ENCODE peak calls at places on chromosomes 13 and 19, in four cellular contexts. C is cardiac muscle cell; B is CD8-positive, alpha-beta T cell; Q is mammary epithelial cell. D is an unnamed sample.

GRCh38 chr19:10069046-10069445 is 17.1 kb upstream of the SHFL start:
- DNase-seq in Q (peak), C (no peak), B (no peak), D (peak)

GRCh38 chr19:2578391-2578826 is 102.5 kb downstream of the GADD45B start:
- DNase-seq in B (no peak), Q (peak), C (peak), D (peak)

GRCh38 chr13:110294146-110294545 is 12.8 kb downstream of the COL4A1 start:
- DNase-seq in B (no peak), C (peak), Q (no peak), D (no peak)

GRCh38 chr19:30719991-30720329 is 347.8 kb downstream of the ZNF536 start:
- DNase-seq in B (no peak), Q (peak), C (no peak), D (peak)

GRCh38 chr13:40402931-40403412 is 263.5 kb downstream of the FOXO1 start:
- DNase-seq in C (peak), B (no peak), Q (no peak), D (peak)

GRCh38 chr13:30355405-30355741 is 48.0 kb upstream of the KATNAL1 start:
- DNase-seq in C (no peak), Q (no peak), B (peak), D (no peak)

GRCh38 chr13:74036373-74036772 is 97.8 kb downstream of the KLF12 start:
- DNase-seq in B (no peak), C (no peak), Q (peak), D (peak)

GRCh38 chr13:112329376-112329775 is 46.8 kb upstream of the SPACA7 start:
- DNase-seq in C (no peak), Q (no peak), B (no peak), D (no peak)

GRCh38 chr13:40776681-40777165 is 5.7 kb upstream of the MRPS31 start:
- DNase-seq in Q (peak), B (peak), C (peak), D (no peak)

GRCh38 chr19:39645800-39646411 is 9.8 kb upstream of the LGALS16 start:
- DNase-seq in Q (no peak), B (no peak), C (peak), D (no peak)

GRCh38 chr13:41827507-41828213 is 133.2 kb downstream of the VWA8 start:
- DNase-seq in B (no peak), C (peak), Q (peak), D (peak)

GRCh38 chr19:988081-988480 is 3.9 kb downstream of the WDR18 start:
- DNase-seq in B (no peak), C (no peak), Q (no peak), D (no peak)

GRCh38 chr13:98433654-98434053 is 143.3 kb downstream of the STK24 start:
- DNase-seq in B (no peak), Q (no peak), C (no peak), D (no peak)

GRCh38 chr19:35164418-35164817 is 9.9 kb downstream of the FXYD5 start:
- DNase-seq in Q (peak), B (no peak), C (no peak), D (no peak)

GRCh38 chr13:105471683-105472082 is 1063.8 kb downstream of the EFNB2 start:
- DNase-seq in Q (no peak), C (peak), B (no peak), D (no peak)

GRCh38 chr19:14563989-14564650 is 7.7 kb downstream of the NDUFB7 start:
- DNase-seq in Q (peak), B (no peak), C (peak), D (peak)

GRCh38 chr13:22047082-22047784 is 376.4 kb downstream of the FGF9 start:
- DNase-seq in B (no peak), C (no peak), Q (no peak), D (no peak)

GRCh38 chr13:48265217-48265815 is 32.3 kb downstream of the ITM2B start:
- DNase-seq in C (no peak), B (no peak), Q (no peak), D (no peak)

GRCh38 chr13:96963786-96964475 is 30.3 kb downstream of the OXGR1 start:
- DNase-seq in Q (peak), B (no peak), C (no peak), D (no peak)

GRCh38 chr13:24075137-24075975 is 85.2 kb upstream of the SPATA13 start:
- DNase-seq in B (no peak), C (no peak), Q (no peak), D (no peak)

GRCh38 chr19:23241433-23241832 is 8.8 kb downstream of the ZNF724 start:
- DNase-seq in B (no peak), Q (no peak), C (no peak), D (no peak)

GRCh38 chr19:30109565-30109964 is 167.5 kb downstream of the URI1 start:
- DNase-seq in Q (no peak), C (no peak), B (no peak), D (no peak)

GRCh38 chr19:58550362-58551122 is 4.4 kb downstream of the CHMP2A start:
- DNase-seq in Q (no peak), C (no peak), B (no peak), D (no peak)

GRCh38 chr13:110913322-110913721 is 1.5 kb downstream of the ANKRD10 start:
- DNase-seq in Q (peak), B (no peak), C (no peak), D (peak)

GRCh38 chr13:40181203-40181845 is 485.1 kb downstream of the FOXO1 start:
- DNase-seq in Q (peak), C (peak), B (no peak), D (no peak)

GRCh38 chr13:92843549-92843948 is 383.1 kb upstream of the GPC6 start:
- DNase-seq in B (no peak), C (peak), Q (peak), D (peak)

GRCh38 chr13:36880961-36881360 is 39.1 kb downstream of the SMAD9 start:
- DNase-seq in Q (no peak), B (no peak), C (peak), D (no peak)

GRCh38 chr19:5951338-5951861 is 26.5 kb downstream of the RANBP3 start:
- DNase-seq in Q (no peak), B (no peak), C (no peak), D (no peak)

GRCh38 chr13:79541426-79542049 is 60.6 kb downstream of the NDFIP2 start:
- DNase-seq in B (no peak), Q (peak), C (peak), D (peak)

GRCh38 chr13:32650705-32651311 is 64.6 kb downstream of the PDS5B start:
- DNase-seq in Q (peak), C (peak), B (peak), D (peak)

GRCh38 chr19:1910169-1910568 is 5.0 kb downstream of the ADAT3 start:
- DNase-seq in C (peak), B (no peak), Q (no peak), D (no peak)

GRCh38 chr13:36190771-36191170 is 23.6 kb downstream of the SOHLH2 start:
- DNase-seq in C (peak), B (no peak), Q (no peak), D (no peak)

DNA sequence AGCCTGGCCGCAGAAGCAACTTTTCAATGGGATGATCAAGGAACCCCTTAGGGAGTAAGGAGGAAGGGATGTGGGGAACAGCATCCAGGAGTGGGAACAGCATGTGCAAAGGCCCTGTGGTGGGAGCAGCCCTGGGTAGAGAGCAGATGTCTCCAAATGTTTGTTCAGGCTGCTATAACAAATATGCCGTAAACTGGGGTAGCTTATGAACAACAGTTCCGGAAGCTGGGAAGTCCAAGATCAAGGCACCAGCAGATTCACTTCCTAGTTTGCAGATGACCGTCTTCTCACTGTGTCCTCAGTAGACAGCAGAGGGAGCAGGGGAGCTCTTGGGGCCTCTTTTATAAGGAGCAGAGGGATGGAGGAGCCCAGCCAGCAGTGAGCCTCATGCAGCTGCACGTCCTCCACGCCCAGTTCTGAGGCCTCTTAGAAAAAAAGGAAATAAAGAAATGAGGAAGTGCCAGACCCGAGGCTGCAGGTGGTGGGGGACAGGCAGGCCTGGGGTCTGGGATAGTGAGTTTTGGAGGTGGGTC is 4.2 kb upstream of the LRRC25 start:
- DNase-seq in C (peak), B (no peak), Q (peak), D (no peak)
- H3K27ac ChIP-seq in C (no peak), B (no peak), Q (no peak), D (peak)

GRCh38 chr13:28530729-28531194 is 35.8 kb upstream of the FLT1 start:
- DNase-seq in B (no peak), C (peak), Q (no peak), D (no peak)
- TF ChIP-seq CTCF in B (no peak), C (peak), Q (no peak), D (no peak)

GRCh38 chr13:44760434-44760833 is 184.3 kb upstream of the TSC22D1 start:
- DNase-seq in Q (peak), C (no peak), B (no peak), D (no peak)
- H3K27ac ChIP-seq in Q (no peak), C (no peak), B (no peak), D (peak)

GRCh38 chr19:46928951-46929350 is 68.2 kb downstream of the ARHGAP35 start:
- DNase-seq in C (no peak), Q (no peak), B (no peak), D (no peak)
- TF ChIP-seq CTCF in C (peak), Q (no peak), B (no peak), D (no peak)

DNA sequence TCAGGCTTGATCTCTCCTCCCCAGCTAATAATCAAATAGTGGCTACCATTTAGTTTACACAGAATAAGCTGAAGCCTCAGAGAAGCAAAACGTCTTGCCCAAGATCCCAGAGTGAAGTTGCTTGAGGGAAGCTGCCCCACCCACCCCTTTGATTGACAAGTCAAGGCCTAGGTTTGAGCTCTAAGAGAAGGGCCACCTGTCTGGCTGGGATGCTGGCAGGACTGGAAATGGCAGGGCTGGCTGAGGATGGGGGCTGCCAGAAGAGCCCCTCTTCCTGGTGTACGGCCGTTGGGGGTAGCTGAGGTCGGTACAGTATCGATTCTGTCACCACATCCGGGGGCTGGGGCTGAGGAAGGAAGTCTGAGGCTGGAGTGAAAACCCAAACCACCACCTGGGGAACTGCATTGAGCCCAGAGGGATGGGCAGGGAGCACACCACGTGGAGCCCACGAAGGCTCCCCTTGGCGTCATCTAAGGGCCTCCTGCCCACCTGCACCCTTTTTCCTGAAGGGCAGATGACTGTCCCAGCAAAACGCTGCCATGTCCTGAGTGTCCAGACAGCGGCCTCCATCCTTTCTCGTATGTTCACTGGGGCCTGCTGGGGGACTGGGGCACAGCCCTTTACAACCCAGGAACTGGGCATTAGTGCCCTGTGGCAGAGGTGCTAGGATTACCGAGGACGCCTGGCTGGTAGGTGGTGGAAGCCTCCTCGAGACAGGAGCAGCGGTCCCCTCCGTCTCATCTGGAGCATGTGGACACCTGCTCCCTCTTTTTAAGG is 1.4 kb upstream of the PRKD2 start:
- DNase-seq in C (peak), B (peak), Q (no peak), D (peak)
- H3K27ac ChIP-seq in C (no peak), B (peak), Q (no peak), D (peak)

DNA sequence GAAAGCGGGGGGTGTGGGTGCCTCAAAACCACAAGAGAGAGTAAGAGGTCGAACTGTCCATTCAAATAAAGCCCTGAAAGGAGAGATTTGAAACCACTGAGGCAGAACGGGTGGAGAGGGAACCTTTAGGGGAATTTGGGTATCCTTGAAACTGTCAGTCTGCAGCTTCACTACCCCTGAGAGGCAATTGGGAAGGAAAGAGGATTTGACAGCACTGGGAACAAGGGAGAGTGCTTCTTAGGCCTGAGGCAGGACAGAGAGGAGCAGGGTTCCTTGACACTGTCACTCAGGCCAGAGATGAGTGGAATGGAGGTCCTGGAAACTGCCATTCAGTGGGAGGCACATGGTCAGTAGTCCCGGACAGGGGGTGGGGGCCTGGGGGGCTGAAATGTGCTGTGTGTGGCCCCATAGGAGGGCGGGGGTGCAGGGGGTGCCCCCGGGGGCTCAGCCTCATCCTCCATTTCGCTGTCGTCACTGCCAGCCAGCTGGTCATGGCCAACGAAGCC is 5.0 kb downstream of the GFY start:
- DNase-seq in Q (no peak), B (no peak), C (no peak), D (no peak)
- TF ChIP-seq CTCF in Q (no peak), B (no peak), C (no peak), D (no peak)

GRCh38 chr13:51823351-51823750 is 19.4 kb upstream of the DHRS12 start:
- DNase-seq in C (peak), B (no peak), Q (no peak), D (no peak)
- H3K27ac ChIP-seq in C (no peak), B (peak), Q (no peak), D (no peak)

GRCh38 chr13:45419945-45420344 is 1.8 kb upstream of the SLC25A30 start:
- DNase-seq in Q (no peak), C (no peak), B (peak), D (no peak)

GRCh38 chr13:45416521-45417125 is 1.6 kb downstream of the SLC25A30 start:
- DNase-seq in B (no peak), Q (no peak), C (no peak), D (no peak)

GRCh38 chr13:45415112-45415511 is 3.1 kb downstream of the SLC25A30 start:
- DNase-seq in B (no peak), Q (no peak), C (no peak), D (no peak)

GRCh38 chr13:45413826-45414312 is 4.3 kb downstream of the SLC25A30 start:
- DNase-seq in Q (no peak), B (no peak), C (no peak), D (no peak)

DNA sequence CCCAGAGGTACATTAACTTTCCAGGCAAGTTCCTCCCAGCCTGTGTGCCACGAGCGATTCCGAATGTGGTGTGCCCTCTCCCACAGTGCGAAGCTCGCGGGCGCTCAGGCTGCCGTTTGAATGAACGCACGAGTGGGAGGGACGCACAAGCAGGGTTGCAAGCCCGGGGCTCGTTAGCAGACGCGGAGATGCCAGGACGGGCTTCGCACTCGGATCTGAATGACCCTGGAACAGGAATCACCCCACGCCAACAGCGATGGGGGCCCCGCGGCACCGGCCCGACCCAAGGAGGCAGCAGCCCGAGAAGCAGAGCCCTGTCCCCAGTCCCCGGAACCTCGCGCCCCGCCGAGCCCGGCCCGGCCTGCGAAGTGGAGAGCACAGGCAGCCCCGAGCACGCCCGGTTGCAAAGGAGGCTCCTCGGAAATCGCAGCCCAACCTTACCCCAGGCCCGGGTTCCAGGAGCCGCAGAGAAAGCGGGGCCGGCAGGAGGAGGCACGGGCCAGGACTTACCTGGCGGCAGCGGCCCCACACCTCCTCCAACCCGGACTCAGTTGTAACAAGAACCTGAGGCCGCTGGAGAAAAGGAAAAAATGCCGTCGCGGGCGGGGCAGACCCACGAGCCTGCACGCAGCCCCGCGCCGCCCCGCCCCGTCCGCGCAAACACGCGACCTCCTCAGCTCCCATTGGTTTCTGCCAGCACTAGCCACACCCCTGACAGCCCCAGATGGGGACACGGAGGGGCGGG is at the start of gene SLC25A30:
- DNase-seq in B (peak), C (peak), Q (peak), D (peak)
- TF ChIP-seq CTCF in B (no peak), C (no peak), Q (no peak), D (no peak)

D was measured in RWPE1.